ENCODE peak calls at places on chromosomes 4 and X, in four cellular contexts. B is GM12878, A is K562, E is HepG2. W is an unnamed sample.

GRCh38 chrX:70442224-70442623 is 2.4 kb upstream of the DLG3 start:
- DNase-seq in E (no peak), A (no peak), B (no peak), W (no peak)

GRCh38 chr4:144687466-144687865 is 41.5 kb downstream of the HHIP start:
- DNase-seq in A (no peak), B (no peak), E (no peak), W (no peak)

GRCh38 chr4:84596826-84597225 is 13.9 kb downstream of the CDS1 start:
- DNase-seq in B (no peak), A (no peak), E (no peak), W (no peak)

GRCh38 chr4:19806865-19807264 is 444.8 kb upstream of the SLIT2 start:
- DNase-seq in E (no peak), A (no peak), B (no peak), W (no peak)

GRCh38 chrX:39915081-39915480 is 182.7 kb downstream of the BCOR start:
- DNase-seq in A (no peak), E (no peak), B (no peak), W (no peak)

GRCh38 chr4:123731009-123731408 is 334.4 kb downstream of the SPRY1 start:
- DNase-seq in B (no peak), A (no peak), E (no peak), W (no peak)

GRCh38 chr4:110533940-110534339 is 58.0 kb downstream of the ENPEP start:
- DNase-seq in E (peak), A (no peak), B (no peak), W (no peak)

GRCh38 chr4:62901101-62901500 is 1508.1 kb downstream of the TECRL start:
- DNase-seq in B (no peak), A (no peak), E (peak), W (no peak)

GRCh38 chrX:7132335-7133035 is 15.0 kb upstream of the STS start:
- DNase-seq in A (peak), B (no peak), E (peak), W (no peak)

GRCh38 chr4:47209833-47210232 is 178.5 kb downstream of the GABRB1 start:
- DNase-seq in B (no peak), E (no peak), A (no peak), W (no peak)

GRCh38 chr4:98688416-98689290 is 30.2 kb upstream of the TSPAN5 start:
- DNase-seq in E (peak), B (no peak), A (peak), W (peak)
- TF ChIP-seq NFIC in E (no peak), B (no peak), A (no peak), W (peak)

DNA sequence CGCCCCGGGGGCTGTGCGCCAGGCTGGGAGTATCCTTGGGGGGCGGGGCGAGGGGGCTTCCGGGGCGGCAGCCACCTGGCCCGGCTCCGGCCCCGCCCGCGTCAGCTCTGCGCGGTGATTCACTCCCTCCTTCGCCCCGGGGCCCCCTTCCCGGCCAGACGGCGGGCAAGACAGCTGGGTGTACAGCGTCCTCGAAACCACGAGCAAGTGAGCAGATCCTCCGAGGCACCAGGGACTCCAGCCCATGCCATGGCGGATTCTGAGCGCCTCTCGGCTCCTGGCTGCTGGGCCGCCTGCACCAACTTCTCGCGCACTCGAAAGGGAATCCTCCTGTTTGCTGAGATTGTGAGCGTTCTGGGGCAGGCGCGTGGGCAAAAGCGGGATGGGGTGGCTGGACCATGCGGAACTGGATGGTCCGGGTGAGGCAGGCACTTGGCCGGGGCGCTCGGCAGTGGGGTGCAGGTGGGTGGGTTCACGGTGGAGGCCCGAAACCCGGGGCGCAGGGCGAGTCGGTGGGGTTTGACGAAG is at the start of gene PLP2:
- DNase-seq in E (no peak), B (no peak), A (peak), W (peak)
- TF ChIP-seq ZBTB33 in E (peak), B (no peak), A (peak), W (no peak)

GRCh38 chr4:5812506-5813229 is 80.2 kb downstream of the CRMP1 start:
- DNase-seq in E (peak), A (peak), B (no peak), W (peak)
- TF ChIP-seq NFIC in E (no peak), A (no peak), B (no peak), W (no peak)

GRCh38 chr4:57320217-57320616 is 210.0 kb upstream of the IGFBP7 start:
- DNase-seq in E (no peak), A (no peak), B (no peak), W (no peak)

GRCh38 chr4:57320880-57321279 is 210.7 kb upstream of the IGFBP7 start:
- DNase-seq in E (no peak), A (no peak), B (no peak), W (no peak)

DNA sequence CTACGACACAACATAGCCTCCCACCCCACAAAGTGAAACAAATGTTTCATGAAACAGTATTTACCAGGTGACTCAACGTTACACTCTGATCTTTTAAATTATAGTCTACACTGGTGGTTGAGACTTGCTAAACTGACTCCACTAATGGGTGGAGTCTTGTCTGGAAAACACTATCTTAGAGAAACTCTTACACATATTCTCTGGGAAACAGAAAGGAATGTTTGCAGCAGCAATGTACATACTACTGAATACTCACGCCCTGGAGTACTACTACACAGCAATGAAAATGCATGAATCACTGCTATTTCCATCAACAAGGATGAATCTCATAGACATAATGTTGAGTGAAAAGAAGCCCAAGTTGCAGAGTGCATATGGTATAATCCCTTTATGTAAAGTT is 208.5 kb upstream of the IGFBP7 start:
- DNase-seq in E (no peak), A (no peak), B (no peak), W (no peak)
- TF ChIP-seq ZBTB33 in E (no peak), A (no peak), B (no peak), W (no peak)

DNA sequence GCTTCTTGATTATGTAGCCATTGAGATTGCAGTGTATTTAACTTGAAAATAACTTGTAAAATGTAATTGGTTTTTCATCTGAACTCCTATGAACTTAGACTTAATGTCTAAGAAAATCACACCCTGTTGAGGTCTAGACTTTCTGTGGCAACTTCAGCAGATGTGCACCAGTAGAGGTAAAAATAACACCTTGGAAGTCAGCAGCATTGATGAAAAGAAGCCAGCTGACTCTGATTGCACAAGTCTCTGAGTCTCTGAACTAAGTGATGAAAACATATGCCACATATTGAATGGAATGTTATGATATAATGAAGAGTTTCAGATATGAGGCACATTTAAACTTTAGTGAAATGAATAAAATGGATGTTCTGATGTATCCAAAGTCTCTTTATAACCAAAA is 155.4 kb downstream of the GPM6A start:
- DNase-seq in A (no peak), E (no peak), B (no peak), W (no peak)
- TF ChIP-seq NFIC in A (no peak), E (no peak), B (no peak), W (no peak)

GRCh38 chr4:182649698-182650477 is 267.3 kb downstream of the DCTD start:
- DNase-seq in E (no peak), A (no peak), B (no peak), W (no peak)

GRCh38 chr4:182653596-182653995 is 263.6 kb downstream of the DCTD start:
- DNase-seq in B (no peak), A (no peak), E (no peak), W (no peak)

GRCh38 chr4:182655321-182655720 is 261.9 kb downstream of the DCTD start:
- DNase-seq in A (no peak), E (no peak), B (no peak), W (no peak)
- TF ChIP-seq ZBTB33 in A (no peak), E (no peak), B (no peak), W (no peak)

GRCh38 chrX:47650164-47651042 is at the start of gene ELK1:
- DNase-seq in A (peak), E (peak), B (peak), W (peak)

GRCh38 chrX:47648376-47648775 is 2.0 kb downstream of the ELK1 start:
- DNase-seq in E (no peak), B (no peak), A (no peak), W (no peak)

GRCh38 chrX:47649302-47649701 is 1.1 kb downstream of the ELK1 start:
- DNase-seq in B (no peak), E (no peak), A (peak), W (no peak)

GRCh38 chrX:47649781-47650163 is 591 bp downstream of the ELK1 start:
- DNase-seq in A (no peak), B (no peak), E (no peak), W (no peak)

GRCh38 chrX:47651043-47651905 is 911 bp upstream of the ELK1 start:
- DNase-seq in A (no peak), E (no peak), B (no peak), W (no peak)
- TF ChIP-seq NFIC in A (peak), E (no peak), B (no peak), W (no peak)

GRCh38 chrX:2654436-2655340 is 36.4 kb upstream of the CD99 start:
- DNase-seq in B (no peak), A (no peak), E (peak), W (no peak)
- TF ChIP-seq ZBTB33 in B (no peak), A (no peak), E (no peak), W (no peak)

GRCh38 chr4:21470531-21470930 is 478.0 kb downstream of the KCNIP4 start:
- DNase-seq in B (no peak), A (no peak), E (no peak), W (peak)
- TF ChIP-seq NFIC in B (no peak), A (no peak), E (no peak), W (no peak)

GRCh38 chr4:1543561-1543960 is 137.3 kb upstream of the NKX1-1 start:
- DNase-seq in E (no peak), A (no peak), B (no peak), W (no peak)

GRCh38 chr4:1547131-1547862 is 136.8 kb downstream of the FAM53A start:
- DNase-seq in A (no peak), E (no peak), B (no peak), W (no peak)

GRCh38 chr4:1542516-1543320 is 136.5 kb upstream of the NKX1-1 start:
- DNase-seq in B (no peak), A (no peak), E (peak), W (no peak)

GRCh38 chr4:1543976-1544375 is 137.7 kb upstream of the NKX1-1 start:
- DNase-seq in E (no peak), B (no peak), A (no peak), W (no peak)

DNA sequence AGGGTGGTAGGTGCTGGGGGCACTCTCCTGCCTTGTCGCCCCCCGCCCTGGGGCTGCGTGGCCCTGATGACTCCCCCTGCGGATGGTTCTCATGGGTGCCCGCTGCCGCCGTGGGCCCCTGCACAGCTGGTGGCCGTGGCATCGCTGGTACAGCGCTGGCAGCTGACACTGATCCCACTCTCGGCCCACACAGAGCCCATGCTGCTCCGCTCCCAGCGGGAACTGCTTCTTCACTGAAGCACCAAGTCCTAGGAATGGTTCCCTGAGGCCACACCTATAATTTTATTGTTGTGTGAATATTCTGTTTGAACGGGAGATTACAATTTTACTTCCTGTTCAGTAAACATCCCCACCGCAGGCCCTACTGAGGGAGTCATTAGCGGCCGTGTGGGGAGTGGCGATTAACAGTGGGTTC is 138.6 kb upstream of the NKX1-1 start:
- DNase-seq in A (no peak), E (no peak), B (no peak), W (no peak)
- TF ChIP-seq ZBTB33 in A (no peak), E (no peak), B (no peak), W (no peak)